ENCODE peak calls at places on chromosomes 5 and 9, in four cellular contexts. C, D, H and E are unnamed samples. For H3K4me1 and H3K27me3, the result is how much of the 10 kb centered on the place peaks cover.

GRCh38 chr5:105639068-105639467 is 2031.7 kb downstream of the EFNA5 start:
- DNase-seq in D (no peak), H (no peak), C (no peak), E (no peak)

GRCh38 chr5:9440517-9440916 is 105.4 kb downstream of the SEMA5A start:
- DNase-seq in C (no peak), H (no peak), D (no peak), E (no peak)

GRCh38 chr9:128025756-128026155 is 41.4 kb downstream of the NAIF1 start:
- DNase-seq in C (no peak), H (no peak), D (no peak), E (no peak)

GRCh38 chr9:93076792-93077128 is 18.3 kb downstream of the SUSD3 start:
- DNase-seq in C (no peak), H (no peak), D (no peak), E (no peak)

GRCh38 chr5:150510460-150511263 is 2.7 kb downstream of the NDST1 start:
- DNase-seq in H (no peak), C (no peak), D (no peak), E (no peak)

GRCh38 chr9:125603478-125604021 is 103.5 kb downstream of the MAPKAP1 start:
- DNase-seq in C (no peak), D (no peak), H (no peak), E (no peak)

GRCh38 chr5:16713386-16713928 is 96.7 kb upstream of the RETREG1 start:
- DNase-seq in H (no peak), C (no peak), D (no peak), E (no peak)

GRCh38 chr5:138656916-138657315 is 81.7 kb upstream of the HSPA9 start:
- DNase-seq in C (no peak), H (no peak), D (no peak), E (no peak)

GRCh38 chr5:43190755-43191603 is 1.0 kb upstream of the NIM1K start:
- DNase-seq in C (no peak), H (no peak), D (no peak), E (no peak)

GRCh38 chr9:121362813-121363585 is 7.1 kb downstream of the STOM start:
- DNase-seq in H (no peak), C (no peak), D (no peak), E (no peak)

GRCh38 chr9:39588056-39588814 is 232.8 kb downstream of the SPATA31A1 start:
- DNase-seq in H (no peak), D (no peak), C (no peak), E (no peak)

GRCh38 chr5:6765612-6766525 is 52.6 kb downstream of the TENT4A start:
- DNase-seq in D (no peak), H (peak), C (peak), E (peak)

GRCh38 chr9:16039988-16040761 is 487.3 kb downstream of the CCDC171 start:
- DNase-seq in H (peak), C (no peak), D (no peak), E (no peak)

GRCh38 chr9:34334916-34335315 is 5.5 kb downstream of the NUDT2 start:
- DNase-seq in C (no peak), D (no peak), H (no peak), E (no peak)

GRCh38 chr9:77475641-77476473 is 172.3 kb downstream of the GNA14 start:
- DNase-seq in D (no peak), H (no peak), C (peak), E (peak)

GRCh38 chr5:38602641-38603040 is 46.2 kb upstream of the LIFR start:
- DNase-seq in C (no peak), H (no peak), D (no peak), E (no peak)
- H3K4me1 ChIP-seq in C (under half), H (under half), D (under half), E (under half)

DNA sequence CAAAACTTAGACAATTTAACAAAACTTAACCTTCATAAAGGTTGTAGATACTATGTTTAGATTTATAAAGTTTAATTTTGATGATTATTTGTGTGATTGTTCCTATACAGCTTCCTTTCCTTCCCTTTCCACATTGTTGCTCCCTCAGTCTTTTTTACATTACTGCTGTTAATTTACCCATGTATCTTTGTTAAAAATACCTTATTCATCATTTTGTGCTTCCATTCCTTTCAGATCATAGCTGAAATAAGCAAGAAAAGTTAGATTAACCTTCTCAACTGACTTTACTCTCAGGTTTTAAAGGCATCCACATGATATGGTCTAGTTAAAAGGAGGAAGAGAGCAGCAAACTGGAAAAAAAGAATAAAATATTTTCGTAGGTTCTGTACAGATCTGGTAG is 2.0 kb downstream of the SMAD5 start:
- DNase-seq in D (no peak), C (no peak), H (no peak), E (no peak)
- H3K27me3 ChIP-seq in D (under half), C (under half), H (under half), E (under half)

DNA sequence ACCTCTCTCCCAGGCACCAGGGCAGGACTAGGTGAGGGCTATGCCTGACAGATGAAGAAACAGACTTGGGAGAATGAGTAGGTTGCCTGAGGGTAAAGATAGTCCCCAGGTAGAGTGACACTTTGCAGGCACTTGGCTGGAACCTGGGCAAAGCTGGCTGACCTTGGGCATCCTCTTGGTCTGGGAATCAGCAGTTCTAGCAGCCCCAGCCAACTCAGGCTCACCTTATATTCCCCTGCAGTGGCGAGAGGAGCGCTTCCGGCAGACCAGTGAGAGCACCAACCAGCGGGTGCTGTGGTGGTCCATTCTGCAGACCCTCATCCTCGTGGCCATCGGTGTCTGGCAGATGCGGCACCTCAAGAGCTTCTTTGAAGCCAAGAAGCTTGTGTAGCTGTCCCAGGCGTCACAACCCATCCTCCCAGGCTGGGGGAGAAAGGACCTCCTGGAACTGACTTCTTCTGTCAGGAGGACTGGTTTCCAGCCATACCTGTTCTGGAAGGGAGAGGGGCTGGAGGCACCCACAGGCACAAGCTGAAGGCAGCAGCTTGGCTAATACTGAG is 3.1 kb downstream of the TMED9 start:
- DNase-seq in C (no peak), H (no peak), D (no peak), E (no peak)
- H3K4me1 ChIP-seq in C (under half), H (under half), D (under half), E (under half)

GRCh38 chr5:128534729-128535128 is 3.3 kb downstream of the FBN2 start:
- DNase-seq in D (no peak), H (no peak), C (no peak), E (no peak)
- H3K27me3 ChIP-seq in D (under half), H (under half), C (under half), E (under half)